ENCODE peak calls at places on chromosome X, in seven cellular contexts. E is AG09309, Y is neural progenitor cell, Z is Peyer's patch, L is endothelial cell, N is RWPE1, U is foreskin fibroblast. B is an unnamed sample.

GRCh38 chrX:72714471-72714916 is 388 bp upstream of the PHKA1 start:
- DNase-seq in Y (peak), L (peak), E (peak), N (peak), U (peak), Z (peak), B (peak)

GRCh38 chrX:148874621-148875020 is 374.2 kb downstream of the AFF2 start:
- DNase-seq in Z (no peak), U (peak), E (no peak), Y (no peak), N (no peak), L (no peak), B (no peak)

GRCh38 chrX:94058728-94059382 is 384.8 kb downstream of the FAM133A start:
- DNase-seq in N (peak), E (no peak), U (no peak), Y (peak), L (peak), Z (no peak), B (peak)

GRCh38 chrX:48933757-48934156 is 14.9 kb upstream of the PIM2 start:
- DNase-seq in N (no peak), Z (no peak), U (no peak), L (no peak), Y (no peak), E (no peak), B (no peak)

GRCh38 chrX:136529795-136530194 is 2.2 kb upstream of the VGLL1 start:
- DNase-seq in E (no peak), U (no peak), Y (no peak), N (no peak), L (no peak), Z (no peak), B (no peak)

GRCh38 chrX:103629295-103630170 is 758 bp downstream of the TCEAL1 start:
- DNase-seq in N (no peak), L (peak), U (peak), Y (peak), E (peak), Z (peak), B (peak)

GRCh38 chrX:105543271-105543670 is 279.1 kb upstream of the NRK start:
- DNase-seq in E (no peak), U (no peak), N (no peak), Z (no peak), L (no peak), Y (no peak), B (no peak)

GRCh38 chrX:68703369-68703768 is 55.9 kb downstream of the STARD8 start:
- DNase-seq in Z (no peak), Y (no peak), L (no peak), E (no peak), N (no peak), U (no peak), B (no peak)

GRCh38 chrX:153857348-153857903 is 27.1 kb upstream of the PDZD4 start:
- DNase-seq in Z (no peak), L (no peak), U (no peak), N (no peak), E (no peak), Y (no peak), B (no peak)

GRCh38 chrX:113370001-113370400 is 529.4 kb upstream of the AMOT start:
- DNase-seq in Y (peak), U (no peak), N (no peak), E (no peak), L (no peak), Z (no peak), B (no peak)

GRCh38 chrX:135463937-135464336 is 42.2 kb downstream of the SMIM10L2A start:
- DNase-seq in U (no peak), L (no peak), E (no peak), Z (no peak), Y (no peak), N (no peak), B (no peak)

GRCh38 chrX:108590496-108590895 is 145.9 kb downstream of the IRS4 start:
- DNase-seq in Y (no peak), N (no peak), U (no peak), L (no peak), E (no peak), Z (no peak), B (no peak)

GRCh38 chrX:29652484-29652883 is 562.9 kb upstream of the MAGEB2 start:
- DNase-seq in U (peak), E (no peak), Y (no peak), Z (no peak), L (no peak), N (no peak), B (no peak)

GRCh38 chrX:14934423-14934822 is 61.2 kb downstream of the MOSPD2 start:
- DNase-seq in E (no peak), N (no peak), Z (no peak), Y (no peak), L (no peak), U (no peak), B (no peak)

DNA sequence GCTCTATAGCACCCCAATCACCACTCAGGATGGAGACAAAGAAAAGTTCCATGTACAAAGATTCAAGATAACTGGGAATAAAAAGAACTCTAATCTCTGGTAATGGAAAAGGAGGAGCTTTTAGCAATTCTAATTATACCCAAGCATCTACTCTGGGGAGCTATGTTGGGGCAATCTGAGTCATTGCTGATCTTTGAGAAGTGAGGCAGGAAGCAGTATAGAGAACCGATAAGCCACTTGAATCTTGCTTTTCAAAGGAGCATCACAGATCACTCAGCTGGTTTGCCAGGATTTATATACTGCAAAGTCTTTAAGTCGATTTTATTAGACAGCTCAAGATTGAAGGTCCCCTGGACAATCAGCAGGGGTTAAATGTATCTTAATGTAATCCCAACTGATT is 220.0 kb downstream of the ENOX2 start:
- DNase-seq in N (no peak), Y (no peak), E (no peak), U (peak), L (no peak), Z (no peak), B (no peak)
- TF ChIP-seq CTCF in N (no peak), Y (no peak), E (no peak), U (no peak), L (no peak), Z (no peak), B (no peak)

DNA sequence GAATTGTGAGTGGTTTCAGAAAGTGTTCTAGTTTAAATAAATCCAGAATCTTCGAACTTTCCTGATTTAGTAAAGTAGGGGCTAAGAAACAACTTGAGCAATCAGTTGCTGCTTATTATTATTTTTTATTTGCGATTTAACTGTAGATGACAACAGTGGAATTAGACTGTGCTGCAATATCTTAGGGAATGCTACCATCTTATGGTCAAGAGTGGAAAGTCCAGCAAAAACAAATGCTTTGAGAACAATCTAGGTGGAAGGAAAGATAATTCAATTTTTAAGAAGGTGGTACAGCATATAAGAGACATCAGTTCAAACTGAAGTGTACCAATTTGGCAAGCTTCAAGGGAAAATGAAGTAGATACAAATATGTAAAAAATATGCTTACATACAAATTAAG is 73.3 kb downstream of the CYLC1 start:
- DNase-seq in E (no peak), N (no peak), U (no peak), Z (no peak), L (no peak), Y (no peak), B (no peak)
- TF ChIP-seq CTCF in E (no peak), N (no peak), U (no peak), Z (no peak), L (no peak), Y (peak), B (no peak)

DNA sequence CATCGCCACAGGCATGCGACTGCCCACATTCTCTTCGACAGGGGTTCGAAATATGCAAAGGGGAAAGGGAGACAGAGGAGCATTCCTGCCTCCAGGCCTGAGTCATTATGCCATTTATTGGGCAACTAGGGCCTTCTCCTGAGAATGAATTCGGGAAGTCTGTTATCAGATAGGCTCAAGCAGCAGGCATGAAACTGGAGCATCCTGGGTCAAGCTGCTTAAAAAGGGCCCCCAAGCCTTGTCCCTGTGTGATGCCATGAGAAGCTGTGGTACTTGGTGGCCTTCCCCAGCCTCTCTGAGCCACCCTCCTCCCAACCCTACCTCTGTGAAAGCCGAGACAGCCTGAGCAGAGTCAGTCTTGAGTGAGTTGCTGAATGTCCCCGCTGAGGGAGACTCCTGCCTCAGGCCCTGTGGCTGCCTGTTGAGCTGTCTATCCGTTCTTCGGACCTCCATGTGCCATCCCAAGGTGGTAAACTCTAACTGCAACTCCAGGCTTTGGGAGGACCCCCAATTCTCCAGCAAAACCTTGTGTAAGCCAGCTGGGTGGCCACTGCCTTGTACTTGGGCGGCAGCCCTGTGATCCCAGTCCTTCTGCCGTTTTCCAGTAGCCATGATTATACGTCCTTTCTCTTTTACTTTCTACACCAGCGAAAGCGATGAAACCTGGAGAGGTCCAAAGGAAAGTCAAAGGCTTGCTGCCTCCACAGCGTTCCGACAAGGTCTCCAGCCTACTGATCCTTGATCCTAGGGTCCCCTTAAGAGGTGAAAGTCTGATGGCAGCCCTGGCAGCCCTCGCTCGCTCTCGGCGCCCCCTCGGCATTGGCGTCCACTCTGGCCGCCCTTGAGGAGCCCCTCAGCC is 37.7 kb downstream of the NBDY start:
- DNase-seq in E (no peak), U (peak), Y (no peak), L (no peak), N (no peak), Z (no peak), B (no peak)
- TF ChIP-seq CTCF in E (peak), U (no peak), Y (no peak), L (no peak), N (no peak), Z (no peak), B (no peak)

GRCh38 chrX:11420851-11421250 is 127.6 kb downstream of the AMELX start:
- DNase-seq in N (no peak), E (no peak), L (no peak), Y (no peak), U (no peak), Z (no peak), B (no peak)

GRCh38 chrX:11423362-11423818 is 130.2 kb downstream of the AMELX start:
- DNase-seq in Y (no peak), N (no peak), L (no peak), E (no peak), U (peak), Z (no peak), B (no peak)

GRCh38 chrX:11423949-11424348 is 130.7 kb downstream of the AMELX start:
- DNase-seq in L (no peak), Z (no peak), E (no peak), U (no peak), Y (no peak), N (no peak), B (no peak)

GRCh38 chrX:11422529-11422857 is 129.3 kb downstream of the AMELX start:
- DNase-seq in Y (no peak), N (no peak), U (no peak), Z (no peak), L (no peak), E (no peak), B (no peak)

DNA sequence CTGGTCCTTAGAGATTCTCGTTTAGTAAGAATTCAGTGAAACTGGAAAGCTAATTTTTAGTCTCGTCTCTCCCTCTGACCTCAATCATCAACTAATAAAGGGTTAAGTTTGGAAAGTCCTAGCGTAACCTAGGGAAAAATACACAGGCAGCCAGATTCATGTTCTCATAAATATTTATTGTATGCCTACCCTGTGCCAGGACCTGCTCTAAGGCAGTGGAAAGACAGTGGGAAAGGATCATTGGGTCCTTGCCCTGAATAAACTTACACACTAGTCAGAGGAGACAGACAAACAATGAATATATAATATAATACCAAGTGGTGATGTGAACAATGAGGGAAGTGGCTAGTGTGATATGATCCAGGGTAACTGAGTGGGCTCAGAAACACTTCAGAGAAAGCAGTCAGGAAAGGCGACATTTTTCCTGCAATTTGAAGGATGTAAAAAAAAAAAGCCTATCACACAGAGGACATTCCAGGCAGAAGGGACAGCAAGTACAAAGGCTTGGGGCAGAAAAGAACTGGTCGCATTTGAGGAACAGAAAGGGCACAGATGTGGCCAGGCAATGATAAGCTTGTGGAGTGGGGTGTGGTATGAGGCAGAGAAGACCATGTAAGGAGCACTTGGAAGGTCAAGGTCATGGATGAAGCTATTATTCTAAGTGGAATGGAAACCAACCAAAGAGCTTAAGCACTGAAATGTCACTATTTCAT is 128.8 kb downstream of the AMELX start:
- DNase-seq in Y (no peak), L (no peak), E (no peak), Z (no peak), N (no peak), U (no peak), B (no peak)
- TF ChIP-seq CTCF in Y (no peak), L (no peak), E (no peak), Z (no peak), N (no peak), U (no peak), B (no peak)

DNA sequence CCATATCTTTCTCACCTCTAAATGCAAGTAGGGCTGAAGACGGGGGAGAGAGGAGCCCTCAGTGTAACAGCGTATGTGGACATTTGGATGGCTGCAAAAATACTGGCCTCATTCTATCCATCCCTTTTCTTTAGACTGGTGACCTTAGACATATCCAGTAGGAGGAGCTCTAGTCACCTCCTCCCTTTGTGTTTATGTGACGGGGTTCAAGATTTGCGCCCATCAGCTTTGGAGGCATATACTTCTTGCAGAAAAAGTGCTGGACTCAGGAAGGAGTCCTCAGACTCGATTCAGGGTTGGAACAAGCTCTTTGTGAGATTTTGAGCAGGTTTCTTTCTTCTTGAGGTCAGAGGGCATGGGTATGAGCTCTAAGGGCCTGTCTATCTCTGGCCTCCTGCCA is 86.2 kb downstream of the MAMLD1 start:
- DNase-seq in L (no peak), U (no peak), E (no peak), Y (no peak), Z (no peak), N (no peak), B (no peak)
- TF ChIP-seq CTCF in L (no peak), U (no peak), E (no peak), Y (peak), Z (peak), N (no peak), B (no peak)

B was measured in pancreas.